ENCODE peak calls at places on chromosomes 1 and 21, in nine cellular contexts. One of them, this sample, is unnamed.

GRCh38 chr1:228737613-228738012 is 2.3 kb downstream of the RHOU start:
- DNase-seq in HFF-Myc: no peak
- DNase-seq in GM12865: no peak
- DNase-seq in neuronal stem cell: no peak
- DNase-seq in heart right ventricle: no peak
- DNase-seq in cardiac muscle cell: no peak
- DNase-seq in brain microvascular endothelial cell: no peak
- DNase-seq in fibroblast of pulmonary artery: peak
- DNase-seq in Jurkat, Clone E6-1: no peak
- DNase-seq in this sample: peak

GRCh38 chr21:43808832-43809251 is 19.5 kb downstream of the RRP1 start:
- DNase-seq in HFF-Myc: no peak
- DNase-seq in GM12865: no peak
- DNase-seq in neuronal stem cell: no peak
- DNase-seq in heart right ventricle: no peak
- DNase-seq in cardiac muscle cell: no peak
- DNase-seq in brain microvascular endothelial cell: no peak
- DNase-seq in fibroblast of pulmonary artery: no peak
- DNase-seq in Jurkat, Clone E6-1: no peak
- DNase-seq in this sample: no peak

GRCh38 chr1:11691302-11691914 is at the start of gene DRAXIN:
- DNase-seq in HFF-Myc: no peak
- DNase-seq in GM12865: no peak
- DNase-seq in neuronal stem cell: peak
- DNase-seq in heart right ventricle: no peak
- DNase-seq in cardiac muscle cell: peak
- DNase-seq in brain microvascular endothelial cell: no peak
- DNase-seq in fibroblast of pulmonary artery: no peak
- DNase-seq in Jurkat, Clone E6-1: no peak
- DNase-seq in this sample: peak

GRCh38 chr1:19616489-19616888 is 27.6 kb upstream of the NBL1 start:
- DNase-seq in HFF-Myc: no peak
- DNase-seq in GM12865: no peak
- DNase-seq in neuronal stem cell: no peak
- DNase-seq in heart right ventricle: no peak
- DNase-seq in cardiac muscle cell: no peak
- DNase-seq in brain microvascular endothelial cell: no peak
- DNase-seq in fibroblast of pulmonary artery: peak
- DNase-seq in Jurkat, Clone E6-1: no peak
- DNase-seq in this sample: no peak

GRCh38 chr1:156993426-156994147 is 52.0 kb downstream of the ARHGEF11 start:
- DNase-seq in HFF-Myc: no peak
- DNase-seq in GM12865: no peak
- DNase-seq in neuronal stem cell: no peak
- DNase-seq in heart right ventricle: no peak
- DNase-seq in cardiac muscle cell: no peak
- DNase-seq in brain microvascular endothelial cell: no peak
- DNase-seq in fibroblast of pulmonary artery: no peak
- DNase-seq in Jurkat, Clone E6-1: no peak
- DNase-seq in this sample: no peak

GRCh38 chr1:32072622-32073386 is at the start of gene TMEM39B:
- DNase-seq in HFF-Myc: peak
- DNase-seq in GM12865: peak
- DNase-seq in neuronal stem cell: peak
- DNase-seq in heart right ventricle: peak
- DNase-seq in cardiac muscle cell: peak
- DNase-seq in brain microvascular endothelial cell: peak
- DNase-seq in fibroblast of pulmonary artery: peak
- DNase-seq in Jurkat, Clone E6-1: peak
- DNase-seq in this sample: peak

GRCh38 chr1:164071288-164071687 is 487.7 kb upstream of the PBX1 start:
- DNase-seq in HFF-Myc: no peak
- DNase-seq in GM12865: no peak
- DNase-seq in neuronal stem cell: no peak
- DNase-seq in heart right ventricle: no peak
- DNase-seq in cardiac muscle cell: no peak
- DNase-seq in brain microvascular endothelial cell: no peak
- DNase-seq in fibroblast of pulmonary artery: no peak
- DNase-seq in Jurkat, Clone E6-1: no peak
- DNase-seq in this sample: no peak

GRCh38 chr1:41811051-41811795 is 107.5 kb downstream of the HIVEP3 start:
- DNase-seq in HFF-Myc: no peak
- DNase-seq in GM12865: peak
- DNase-seq in neuronal stem cell: no peak
- DNase-seq in heart right ventricle: no peak
- DNase-seq in cardiac muscle cell: no peak
- DNase-seq in brain microvascular endothelial cell: peak
- DNase-seq in fibroblast of pulmonary artery: peak
- DNase-seq in Jurkat, Clone E6-1: no peak
- DNase-seq in this sample: peak

GRCh38 chr1:43951021-43951985 is 4.6 kb downstream of the IPO13 start:
- DNase-seq in HFF-Myc: no peak
- DNase-seq in GM12865: no peak
- DNase-seq in neuronal stem cell: no peak
- DNase-seq in heart right ventricle: no peak
- DNase-seq in cardiac muscle cell: no peak
- DNase-seq in brain microvascular endothelial cell: no peak
- DNase-seq in fibroblast of pulmonary artery: no peak
- DNase-seq in Jurkat, Clone E6-1: no peak
- DNase-seq in this sample: no peak

GRCh38 chr21:28537371-28538079 is 455.2 kb downstream of the LTN1 start:
- DNase-seq in HFF-Myc: peak
- DNase-seq in GM12865: no peak
- DNase-seq in neuronal stem cell: no peak
- DNase-seq in heart right ventricle: no peak
- DNase-seq in cardiac muscle cell: no peak
- DNase-seq in brain microvascular endothelial cell: peak
- DNase-seq in fibroblast of pulmonary artery: peak
- DNase-seq in Jurkat, Clone E6-1: no peak
- DNase-seq in this sample: peak

GRCh38 chr1:192700834-192701271 is 64.9 kb downstream of the RGS13 start:
- DNase-seq in HFF-Myc: peak
- DNase-seq in GM12865: no peak
- DNase-seq in neuronal stem cell: no peak
- DNase-seq in heart right ventricle: no peak
- DNase-seq in cardiac muscle cell: peak
- DNase-seq in brain microvascular endothelial cell: peak
- DNase-seq in fibroblast of pulmonary artery: peak
- DNase-seq in Jurkat, Clone E6-1: no peak
- DNase-seq in this sample: peak

GRCh38 chr1:17432412-17432811 is 7.1 kb downstream of the RCC2 start:
- DNase-seq in HFF-Myc: no peak
- DNase-seq in GM12865: no peak
- DNase-seq in neuronal stem cell: no peak
- DNase-seq in heart right ventricle: no peak
- DNase-seq in cardiac muscle cell: no peak
- DNase-seq in brain microvascular endothelial cell: no peak
- DNase-seq in fibroblast of pulmonary artery: no peak
- DNase-seq in Jurkat, Clone E6-1: no peak
- DNase-seq in this sample: no peak

GRCh38 chr1:17436380-17437174 is 2.9 kb downstream of the RCC2 start:
- DNase-seq in HFF-Myc: no peak
- DNase-seq in GM12865: no peak
- DNase-seq in neuronal stem cell: no peak
- DNase-seq in heart right ventricle: no peak
- DNase-seq in cardiac muscle cell: no peak
- DNase-seq in brain microvascular endothelial cell: no peak
- DNase-seq in fibroblast of pulmonary artery: peak
- DNase-seq in Jurkat, Clone E6-1: no peak
- DNase-seq in this sample: no peak

GRCh38 chr1:17434591-17434990 is 4.9 kb downstream of the RCC2 start:
- DNase-seq in HFF-Myc: no peak
- DNase-seq in GM12865: no peak
- DNase-seq in neuronal stem cell: no peak
- DNase-seq in heart right ventricle: no peak
- DNase-seq in cardiac muscle cell: no peak
- DNase-seq in brain microvascular endothelial cell: no peak
- DNase-seq in fibroblast of pulmonary artery: no peak
- DNase-seq in Jurkat, Clone E6-1: no peak
- DNase-seq in this sample: no peak

GRCh38 chr1:17433261-17433660 is 6.2 kb downstream of the RCC2 start:
- DNase-seq in HFF-Myc: no peak
- DNase-seq in GM12865: no peak
- DNase-seq in neuronal stem cell: no peak
- DNase-seq in heart right ventricle: no peak
- DNase-seq in cardiac muscle cell: no peak
- DNase-seq in brain microvascular endothelial cell: no peak
- DNase-seq in fibroblast of pulmonary artery: no peak
- DNase-seq in Jurkat, Clone E6-1: no peak
- DNase-seq in this sample: no peak

DNA sequence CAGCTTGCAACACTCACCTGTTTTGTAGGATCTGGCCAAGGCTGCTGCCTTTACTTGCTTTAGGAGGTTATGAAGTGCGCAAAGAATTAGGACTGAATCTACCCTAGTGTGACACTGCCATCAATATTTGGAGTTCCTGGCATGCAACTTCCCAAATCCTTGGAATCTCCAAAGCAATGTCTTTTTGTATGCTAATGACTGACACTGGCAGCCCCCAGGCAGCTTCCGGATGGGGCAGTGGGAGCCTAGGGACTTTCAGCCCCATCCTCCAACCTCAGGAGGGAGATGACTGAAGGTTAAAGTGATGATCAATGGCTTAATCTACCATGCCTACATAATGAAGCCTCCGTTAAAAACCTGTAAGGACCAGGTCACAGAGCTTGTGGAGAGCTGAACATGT is 5.5 kb downstream of the RCC2 start:
- DNase-seq in HFF-Myc: no peak
- DNase-seq in GM12865: no peak
- DNase-seq in neuronal stem cell: no peak
- DNase-seq in heart right ventricle: no peak
- DNase-seq in cardiac muscle cell: no peak
- DNase-seq in brain microvascular endothelial cell: no peak
- DNase-seq in fibroblast of pulmonary artery: no peak
- DNase-seq in Jurkat, Clone E6-1: no peak
- DNase-seq in this sample: no peak
- H3K4me3 ChIP-seq in HFF-Myc: no peak
- H3K4me3 ChIP-seq in GM12865: no peak
- H3K4me3 ChIP-seq in neuronal stem cell: no peak
- H3K4me3 ChIP-seq in heart right ventricle: no peak
- H3K4me3 ChIP-seq in cardiac muscle cell: no peak
- H3K4me3 ChIP-seq in brain microvascular endothelial cell: no peak
- H3K4me3 ChIP-seq in fibroblast of pulmonary artery: no peak
- H3K4me3 ChIP-seq in Jurkat, Clone E6-1: no peak
- H3K4me3 ChIP-seq in this sample: no peak

GRCh38 chr21:38995071-38995669 is 188.1 kb downstream of the PSMG1 start:
- DNase-seq in HFF-Myc: no peak
- DNase-seq in GM12865: no peak
- DNase-seq in neuronal stem cell: no peak
- DNase-seq in heart right ventricle: no peak
- DNase-seq in cardiac muscle cell: no peak
- DNase-seq in brain microvascular endothelial cell: no peak
- DNase-seq in fibroblast of pulmonary artery: no peak
- DNase-seq in Jurkat, Clone E6-1: no peak
- DNase-seq in this sample: no peak
- H3K4me3 ChIP-seq in HFF-Myc: no peak
- H3K4me3 ChIP-seq in GM12865: no peak
- H3K4me3 ChIP-seq in neuronal stem cell: no peak
- H3K4me3 ChIP-seq in heart right ventricle: no peak
- H3K4me3 ChIP-seq in cardiac muscle cell: no peak
- H3K4me3 ChIP-seq in brain microvascular endothelial cell: no peak
- H3K4me3 ChIP-seq in fibroblast of pulmonary artery: no peak
- H3K4me3 ChIP-seq in Jurkat, Clone E6-1: no peak
- H3K4me3 ChIP-seq in this sample: no peak

GRCh38 chr21:41613421-41613998 is 105.6 kb upstream of the TMPRSS2 start:
- DNase-seq in HFF-Myc: no peak
- DNase-seq in GM12865: no peak
- DNase-seq in neuronal stem cell: no peak
- DNase-seq in heart right ventricle: no peak
- DNase-seq in cardiac muscle cell: no peak
- DNase-seq in brain microvascular endothelial cell: no peak
- DNase-seq in fibroblast of pulmonary artery: no peak
- DNase-seq in Jurkat, Clone E6-1: no peak
- DNase-seq in this sample: peak

GRCh38 chr21:41611441-41611840 is 103.5 kb upstream of the TMPRSS2 start:
- DNase-seq in HFF-Myc: no peak
- DNase-seq in GM12865: no peak
- DNase-seq in neuronal stem cell: no peak
- DNase-seq in heart right ventricle: no peak
- DNase-seq in cardiac muscle cell: no peak
- DNase-seq in brain microvascular endothelial cell: no peak
- DNase-seq in fibroblast of pulmonary artery: no peak
- DNase-seq in Jurkat, Clone E6-1: no peak
- DNase-seq in this sample: no peak

GRCh38 chr21:41614456-41615010 is 106.6 kb upstream of the TMPRSS2 start:
- DNase-seq in HFF-Myc: no peak
- DNase-seq in GM12865: no peak
- DNase-seq in neuronal stem cell: no peak
- DNase-seq in heart right ventricle: no peak
- DNase-seq in cardiac muscle cell: no peak
- DNase-seq in brain microvascular endothelial cell: no peak
- DNase-seq in fibroblast of pulmonary artery: no peak
- DNase-seq in Jurkat, Clone E6-1: peak
- DNase-seq in this sample: no peak

GRCh38 chr21:41611966-41612606 is 104.1 kb upstream of the TMPRSS2 start:
- DNase-seq in HFF-Myc: no peak
- DNase-seq in GM12865: peak
- DNase-seq in neuronal stem cell: no peak
- DNase-seq in heart right ventricle: no peak
- DNase-seq in cardiac muscle cell: no peak
- DNase-seq in brain microvascular endothelial cell: no peak
- DNase-seq in fibroblast of pulmonary artery: peak
- DNase-seq in Jurkat, Clone E6-1: no peak
- DNase-seq in this sample: peak

DNA sequence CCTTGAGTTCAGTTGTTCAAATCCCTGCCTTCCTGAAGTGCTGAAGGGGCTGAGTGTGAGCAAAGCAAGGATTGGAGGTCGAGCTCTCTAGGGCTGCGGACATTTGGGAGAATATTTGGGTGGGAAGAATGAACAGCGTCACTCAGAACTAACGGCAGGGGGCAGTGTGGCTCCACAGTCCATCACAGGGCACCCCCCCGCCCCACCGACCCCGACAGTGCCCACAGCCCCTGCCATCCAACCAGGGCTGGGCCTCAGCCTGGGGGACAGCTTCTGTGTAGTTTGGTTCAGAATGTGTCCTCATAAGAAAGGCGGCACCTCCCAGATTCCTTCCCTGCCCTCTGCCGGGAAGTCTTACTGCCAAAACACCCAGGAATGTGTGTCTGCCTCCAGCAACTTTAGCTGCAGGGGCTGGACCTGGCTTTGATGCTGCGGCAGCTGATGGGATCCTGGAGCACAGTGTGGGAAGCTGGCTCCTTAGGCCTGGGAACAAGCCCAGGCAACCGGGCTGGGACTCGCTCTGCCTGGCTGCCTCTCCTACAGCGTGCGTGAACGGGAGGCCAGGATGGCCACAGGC is 104.8 kb upstream of the TMPRSS2 start:
- DNase-seq in HFF-Myc: peak
- DNase-seq in GM12865: no peak
- DNase-seq in neuronal stem cell: peak
- DNase-seq in heart right ventricle: peak
- DNase-seq in cardiac muscle cell: peak
- DNase-seq in brain microvascular endothelial cell: peak
- DNase-seq in fibroblast of pulmonary artery: peak
- DNase-seq in Jurkat, Clone E6-1: no peak
- DNase-seq in this sample: peak
- H3K4me3 ChIP-seq in HFF-Myc: no peak
- H3K4me3 ChIP-seq in GM12865: no peak
- H3K4me3 ChIP-seq in neuronal stem cell: no peak
- H3K4me3 ChIP-seq in heart right ventricle: no peak
- H3K4me3 ChIP-seq in cardiac muscle cell: no peak
- H3K4me3 ChIP-seq in brain microvascular endothelial cell: no peak
- H3K4me3 ChIP-seq in fibroblast of pulmonary artery: no peak
- H3K4me3 ChIP-seq in Jurkat, Clone E6-1: no peak
- H3K4me3 ChIP-seq in this sample: no peak

GRCh38 chr1:162626089-162626488 is 6.2 kb upstream of the DDR2 start:
- DNase-seq in HFF-Myc: no peak
- DNase-seq in GM12865: no peak
- DNase-seq in neuronal stem cell: no peak
- DNase-seq in heart right ventricle: no peak
- DNase-seq in cardiac muscle cell: no peak
- DNase-seq in brain microvascular endothelial cell: no peak
- DNase-seq in fibroblast of pulmonary artery: no peak
- DNase-seq in Jurkat, Clone E6-1: no peak
- DNase-seq in this sample: no peak
- H3K4me3 ChIP-seq in HFF-Myc: no peak
- H3K4me3 ChIP-seq in GM12865: no peak
- H3K4me3 ChIP-seq in neuronal stem cell: no peak
- H3K4me3 ChIP-seq in heart right ventricle: no peak
- H3K4me3 ChIP-seq in cardiac muscle cell: no peak
- H3K4me3 ChIP-seq in brain microvascular endothelial cell: no peak
- H3K4me3 ChIP-seq in fibroblast of pulmonary artery: no peak
- H3K4me3 ChIP-seq in Jurkat, Clone E6-1: no peak
- H3K4me3 ChIP-seq in this sample: no peak

This sample was measured in fibroblast of lung.